ENCODE peak calls at places on chromosomes 16 and 17, in ten cellular contexts. P is H9; S is NCI-H1930; O is AG10803; V is activated naive CD4-positive, alpha-beta T cell treated with anti-CD3 and anti-CD28 coated beads for 36 hours; R is GM20000; W is NCI-H446 treated with DMSO at 0.1 percent for 48 hours; J is myocyte; Z is neuronal stem cell; L is substantia nigra. H is an unnamed sample.

GRCh38 chr17:66215529-66215911 is 13.7 kb downstream of the APOH start:
- DNase-seq in V (no peak), W (no peak), O (no peak), R (no peak), J (no peak), Z (no peak), S (no peak), P (no peak), L (no peak), H (no peak)

GRCh38 chr16:4661661-4662060 is 31.7 kb upstream of the NUDT16L1 start:
- DNase-seq in R (no peak), V (no peak), Z (no peak), J (peak; percentile 94), L (peak; percentile 43), P (no peak), W (no peak), O (peak; percentile 11), S (no peak), H (no peak)

GRCh38 chr17:2023692-2024571 is 1.2 kb downstream of the RTN4RL1 start:
- DNase-seq in V (peak; percentile 63), S (peak; percentile 36), R (no peak), W (no peak), J (no peak), L (no peak), Z (peak; percentile 93), O (peak; percentile 43), P (peak; percentile 92), H (no peak)

GRCh38 chr17:41939044-41939695 is 8.8 kb downstream of the ODAD4 start:
- DNase-seq in W (no peak), L (no peak), P (no peak), Z (no peak), S (no peak), V (no peak), J (no peak), R (no peak), O (no peak), H (no peak)

GRCh38 chr17:142102-142661 is 4.8 kb downstream of the SCGB1C2 start:
- DNase-seq in S (peak; percentile 32), W (no peak), R (no peak), V (no peak), O (peak; percentile 26), P (no peak), J (no peak), Z (no peak), L (no peak), H (no peak)

GRCh38 chr17:65751263-65751662 is 189.8 kb upstream of the AXIN2 start:
- DNase-seq in J (no peak), Z (no peak), V (no peak), O (no peak), R (no peak), W (no peak), P (no peak), L (no peak), S (no peak), H (no peak)

GRCh38 chr16:48613061-48613957 is 3.3 kb upstream of the N4BP1 start:
- DNase-seq in J (no peak), O (peak; percentile 90), S (no peak), P (no peak), Z (no peak), L (no peak), W (peak; percentile 2), R (peak; percentile 66), V (peak; percentile 71), H (no peak)

GRCh38 chr16:12680531-12680930 is 123.2 kb downstream of the CPPED1 start:
- DNase-seq in O (no peak), L (no peak), W (no peak), Z (no peak), P (peak; percentile 46), S (no peak), V (no peak), R (no peak), J (no peak), H (no peak)

GRCh38 chr17:76469991-76470739 is 2.8 kb downstream of the AANAT start:
- DNase-seq in R (no peak), O (no peak), L (no peak), P (no peak), V (no peak), W (no peak), Z (no peak), S (no peak), J (no peak), H (no peak)

GRCh38 chr16:52549011-52549692 is 2.2 kb upstream of the TOX3 start:
- DNase-seq in J (no peak), S (no peak), W (no peak), Z (no peak), L (no peak), O (no peak), V (no peak), R (no peak), P (peak; percentile 63), H (no peak)

GRCh38 chr16:86285938-86286921 is 224.1 kb upstream of the FOXF1 start:
- DNase-seq in W (no peak), J (no peak), L (no peak), S (no peak), P (no peak), R (no peak), Z (no peak), V (no peak), O (no peak), H (no peak)

GRCh38 chr17:75208161-75208560 is 2.7 kb downstream of the NUP85 start:
- DNase-seq in V (no peak), L (no peak), J (no peak), S (no peak), W (no peak), O (no peak), R (no peak), P (no peak), Z (no peak), H (no peak)

GRCh38 chr17:64784353-64784798 is 122.3 kb upstream of the SMURF2 start:
- DNase-seq in Z (no peak), J (no peak), S (no peak), O (no peak), P (no peak), V (no peak), R (no peak), L (no peak), W (no peak), H (no peak)

GRCh38 chr17:72123496-72123963 is 2.7 kb downstream of the SOX9 start:
- DNase-seq in S (no peak), R (peak; percentile 30), O (no peak), Z (no peak), P (no peak), J (no peak), W (no peak), V (no peak), L (peak; percentile 22), H (no peak)

GRCh38 chr17:2050871-2051387 is 4.0 kb upstream of the HIC1 start:
- DNase-seq in Z (no peak), O (no peak), P (peak; percentile 63), S (peak; percentile 37), J (no peak), V (no peak), R (no peak), W (no peak), L (no peak), H (peak; percentile 40)

GRCh38 chr16:86531193-86531550 is 20.8 kb downstream of the FOXF1 start:
- DNase-seq in Z (no peak), S (no peak), P (no peak), W (no peak), V (no peak), J (no peak), L (peak; percentile 87), O (no peak), R (no peak), H (no peak)

GRCh38 chr16:58651965-58652348 is 22.3 kb upstream of the CNOT1 start:
- DNase-seq in P (no peak), Z (no peak), W (no peak), L (no peak), S (no peak), J (no peak), O (peak; percentile 48), R (no peak), V (no peak), H (no peak)

GRCh38 chr17:3027786-3028532 is 35.4 kb downstream of the OR1D5 start:
- DNase-seq in O (no peak), Z (no peak), J (no peak), S (no peak), W (no peak), R (no peak), L (no peak), V (no peak), P (no peak), H (no peak)

GRCh38 chr16:12207939-12208338 is 231.4 kb downstream of the SNX29 start:
- DNase-seq in Z (no peak), R (no peak), S (no peak), V (no peak), O (no peak), W (no peak), P (no peak), L (no peak), J (no peak), H (no peak)

GRCh38 chr16:69324013-69324531 is 6.3 kb downstream of the PDF start:
- DNase-seq in Z (no peak), O (no peak), P (no peak), R (no peak), S (no peak), V (no peak), L (peak; percentile 17), W (no peak), J (peak; percentile 60), H (no peak)

GRCh38 chr17:41524261-41524660 is 3.8 kb downstream of the KRT19 start:
- DNase-seq in W (no peak), L (no peak), R (no peak), S (no peak), P (no peak), O (no peak), Z (no peak), V (no peak), J (no peak), H (no peak)

GRCh38 chr17:44097110-44097810 is 26.2 kb downstream of the HDAC5 start:
- DNase-seq in Z (no peak), V (no peak), O (peak; percentile 94), R (no peak), J (peak; percentile 67), L (no peak), S (no peak), P (no peak), W (peak; percentile 17), H (peak; percentile 82)

GRCh38 chr16:2592786-2593185 is 55.0 kb downstream of the PDPK1 start:
- DNase-seq in V (no peak), O (no peak), S (no peak), W (no peak), L (no peak), R (no peak), Z (no peak), P (no peak), J (no peak), H (no peak)

GRCh38 chr16:14462811-14463210 is 167.2 kb downstream of the PARN start:
- DNase-seq in Z (no peak), V (no peak), R (no peak), O (no peak), S (no peak), W (no peak), P (no peak), J (no peak), L (no peak), H (no peak)

GRCh38 chr17:38572665-38573365 is 32.9 kb downstream of the SRCIN1 start:
- DNase-seq in Z (peak; percentile 77), R (peak; percentile 68), W (no peak), J (peak; percentile 26), P (peak; percentile 89), V (peak; percentile 22), O (no peak), L (peak; percentile 64), S (peak; percentile 65), H (no peak)

GRCh38 chr17:65698381-65699061 is 137.1 kb upstream of the AXIN2 start:
- DNase-seq in P (no peak), J (no peak), R (no peak), V (no peak), W (no peak), S (no peak), Z (peak; percentile 12), L (no peak), O (peak; percentile 27), H (peak; percentile 84)

GRCh38 chr17:46876353-46876887 is 25.0 kb downstream of the WNT9B start:
- DNase-seq in L (no peak), V (no peak), O (no peak), P (peak; percentile 89), R (no peak), J (no peak), Z (no peak), W (no peak), S (no peak), H (no peak)

GRCh38 chr16:5158494-5158893 is 60.9 kb upstream of the EEF2KMT start:
- DNase-seq in R (no peak), J (no peak), W (no peak), O (no peak), P (no peak), S (no peak), L (no peak), Z (no peak), V (no peak), H (no peak)

H was measured in ACHN.